ENCODE peak calls at places on chromosomes 1 and 21, in four cellular contexts. R, H, A and D are unnamed samples.

GRCh38 chr1:11067716-11068495 is 8.1 kb upstream of the SRM start:
- DNase-seq in A (no peak), R (no peak), H (no peak), D (no peak)

GRCh38 chr1:166353162-166353561 is 186.4 kb upstream of the FAM78B start:
- DNase-seq in R (no peak), A (no peak), H (no peak), D (no peak)

GRCh38 chr1:229980009-229980408 is 87.0 kb upstream of the GALNT2 start:
- DNase-seq in H (no peak), A (peak; percentile 91), R (no peak), D (no peak)

GRCh38 chr1:109863699-109864062 is 47.0 kb upstream of the CSF1 start:
- DNase-seq in R (no peak), H (no peak), A (peak; percentile 65), D (no peak)

GRCh38 chr1:153922076-153922837 is 515 bp downstream of the GATAD2B start:
- DNase-seq in A (no peak), H (peak; percentile 69), R (peak; percentile 26), D (peak; percentile 51)

GRCh38 chr1:160520582-160520981 is 2.5 kb downstream of the SLAMF6 start:
- DNase-seq in H (peak; percentile 36), R (no peak), A (no peak), D (no peak)

GRCh38 chr21:16007933-16008332 is 278.2 kb downstream of the USP25 start:
- DNase-seq in H (no peak), A (no peak), R (no peak), D (no peak)

GRCh38 chr1:116326486-116326885 is 46.6 kb upstream of the ATP1A1 start:
- DNase-seq in A (no peak), H (no peak), R (no peak), D (peak; percentile 22)

GRCh38 chr1:101567582-101568189 is 330.9 kb downstream of the S1PR1 start:
- DNase-seq in A (peak; percentile 52), H (peak; percentile 55), R (peak; percentile 29), D (no peak)

GRCh38 chr1:27868556-27868931 is 3.8 kb upstream of the THEMIS2 start:
- DNase-seq in R (no peak), A (no peak), H (no peak), D (no peak)

GRCh38 chr1:17802945-17803344 is 47.8 kb downstream of the ACTL8 start:
- DNase-seq in R (no peak), A (no peak), H (no peak), D (no peak)

GRCh38 chr1:235601087-235601486 is 48.5 kb downstream of the GNG4 start:
- DNase-seq in H (peak; percentile 51), A (peak; percentile 31), R (no peak), D (no peak)

GRCh38 chr1:230746617-230747016 is 571 bp upstream of the CAPN9 start:
- DNase-seq in H (peak; percentile 16), R (no peak), A (no peak), D (no peak)

GRCh38 chr1:1538334-1538733 is 2.1 kb downstream of the TMEM240 start:
- DNase-seq in A (no peak), H (no peak), R (no peak), D (no peak)

GRCh38 chr1:29655145-29655544 is 418.8 kb downstream of the PTPRU start:
- DNase-seq in R (no peak), H (no peak), A (no peak), D (no peak)

GRCh38 chr21:27269646-27270045 is 302.8 kb upstream of the ADAMTS5 start:
- DNase-seq in A (peak; percentile 96), R (no peak), H (no peak), D (no peak)

GRCh38 chr1:59520759-59521442 is 224.0 kb downstream of the FGGY start:
- DNase-seq in H (no peak), A (peak; percentile 65), R (no peak), D (no peak)

GRCh38 chr1:41003640-41004220 is 17.8 kb downstream of the SLFNL1 start:
- DNase-seq in R (peak; percentile 82), H (peak; percentile 98), A (peak; percentile 99), D (peak; percentile 96)

GRCh38 chr1:1305300-1306069 is 2.2 kb downstream of the ACAP3 start:
- DNase-seq in R (peak; percentile 50), H (peak; percentile 75), A (peak; percentile 79), D (peak; percentile 39)

GRCh38 chr1:53584446-53585102 is 125.4 kb downstream of the DMRTB1 start:
- DNase-seq in H (no peak), R (no peak), A (no peak), D (no peak)

GRCh38 chr21:35408401-35408800 is 359.3 kb upstream of the RUNX1 start:
- DNase-seq in R (no peak), H (no peak), A (peak; percentile 53), D (no peak)

GRCh38 chr1:10896673-10897072 is 100.2 kb upstream of the CASZ1 start:
- DNase-seq in A (no peak), R (no peak), H (no peak), D (no peak)

GRCh38 chr1:161962094-161962887 is 61.4 kb downstream of the OLFML2B start:
- DNase-seq in A (peak; percentile 89), H (no peak), R (no peak), D (no peak)